ENCODE peak calls at places on chromosome 19, in nine cellular contexts. One of them, this sample, is unnamed. For H3K36me3 and H3K27me3, the result is how much of the 10 kb centered on the place peaks cover.

GRCh38 chr19:45098521-45099464 is 5.8 kb downstream of the PPP1R37 start:
- DNase-seq in left ventricle myocardium inferior: peak
- DNase-seq in Caco-2: no peak
- DNase-seq in colonic mucosa: no peak
- DNase-seq in tibial nerve: no peak
- DNase-seq in Peyer's patch: no peak
- DNase-seq in BE2C: peak
- DNase-seq in IMR-90: peak
- DNase-seq in BJ: no peak
- DNase-seq in this sample: no peak

GRCh38 chr19:9849786-9850185 is 14.7 kb downstream of the PIN1 start:
- DNase-seq in left ventricle myocardium inferior: no peak
- DNase-seq in Caco-2: no peak
- DNase-seq in colonic mucosa: no peak
- DNase-seq in tibial nerve: no peak
- DNase-seq in Peyer's patch: no peak
- DNase-seq in BE2C: no peak
- DNase-seq in IMR-90: no peak
- DNase-seq in BJ: no peak
- DNase-seq in this sample: peak

GRCh38 chr19:32287086-32287485 is 58.3 kb upstream of the ZNF507 start:
- DNase-seq in left ventricle myocardium inferior: no peak
- DNase-seq in Caco-2: no peak
- DNase-seq in colonic mucosa: no peak
- DNase-seq in tibial nerve: no peak
- DNase-seq in Peyer's patch: no peak
- DNase-seq in BE2C: no peak
- DNase-seq in IMR-90: no peak
- DNase-seq in BJ: no peak
- DNase-seq in this sample: no peak

GRCh38 chr19:41705393-41706174 is 2.8 kb upstream of the CEACAM5 start:
- DNase-seq in left ventricle myocardium inferior: peak
- DNase-seq in Caco-2: peak
- DNase-seq in colonic mucosa: peak
- DNase-seq in tibial nerve: no peak
- DNase-seq in Peyer's patch: no peak
- DNase-seq in BE2C: no peak
- DNase-seq in IMR-90: no peak
- DNase-seq in BJ: no peak
- DNase-seq in this sample: no peak

GRCh38 chr19:10984166-10984735 is 23.4 kb downstream of the SMARCA4 start:
- DNase-seq in left ventricle myocardium inferior: no peak
- DNase-seq in Caco-2: no peak
- DNase-seq in colonic mucosa: no peak
- DNase-seq in tibial nerve: no peak
- DNase-seq in Peyer's patch: no peak
- DNase-seq in BE2C: no peak
- DNase-seq in IMR-90: no peak
- DNase-seq in BJ: no peak
- DNase-seq in this sample: no peak

GRCh38 chr19:11942843-11943108 is 17.9 kb downstream of the ZNF700 start:
- DNase-seq in left ventricle myocardium inferior: no peak
- DNase-seq in Caco-2: peak
- DNase-seq in colonic mucosa: no peak
- DNase-seq in tibial nerve: no peak
- DNase-seq in Peyer's patch: no peak
- DNase-seq in BE2C: no peak
- DNase-seq in IMR-90: no peak
- DNase-seq in BJ: no peak
- DNase-seq in this sample: no peak

GRCh38 chr19:6035026-6035425 is 57.1 kb upstream of the RANBP3 start:
- DNase-seq in left ventricle myocardium inferior: no peak
- DNase-seq in Caco-2: no peak
- DNase-seq in colonic mucosa: no peak
- DNase-seq in tibial nerve: no peak
- DNase-seq in Peyer's patch: no peak
- DNase-seq in BE2C: no peak
- DNase-seq in IMR-90: no peak
- DNase-seq in BJ: no peak
- DNase-seq in this sample: no peak

GRCh38 chr19:11291991-11292390 is 4.0 kb upstream of the TSPAN16 start:
- DNase-seq in left ventricle myocardium inferior: no peak
- DNase-seq in Caco-2: no peak
- DNase-seq in colonic mucosa: no peak
- DNase-seq in tibial nerve: no peak
- DNase-seq in Peyer's patch: no peak
- DNase-seq in BE2C: no peak
- DNase-seq in IMR-90: no peak
- DNase-seq in BJ: no peak
- DNase-seq in this sample: no peak

GRCh38 chr19:46976845-46977320 is 42.8 kb upstream of the NPAS1 start:
- DNase-seq in left ventricle myocardium inferior: peak
- DNase-seq in Caco-2: peak
- DNase-seq in colonic mucosa: no peak
- DNase-seq in tibial nerve: no peak
- DNase-seq in Peyer's patch: no peak
- DNase-seq in BE2C: no peak
- DNase-seq in IMR-90: peak
- DNase-seq in BJ: peak
- DNase-seq in this sample: no peak

GRCh38 chr19:46608178-46608577 is 7.0 kb downstream of the CALM3 start:
- DNase-seq in left ventricle myocardium inferior: no peak
- DNase-seq in Caco-2: no peak
- DNase-seq in colonic mucosa: peak
- DNase-seq in tibial nerve: peak
- DNase-seq in Peyer's patch: no peak
- DNase-seq in BE2C: no peak
- DNase-seq in IMR-90: no peak
- DNase-seq in BJ: no peak
- DNase-seq in this sample: no peak

GRCh38 chr19:7533925-7534480 is 1.5 kb upstream of the PNPLA6 start:
- DNase-seq in left ventricle myocardium inferior: peak
- DNase-seq in Caco-2: peak
- DNase-seq in colonic mucosa: peak
- DNase-seq in tibial nerve: peak
- DNase-seq in Peyer's patch: peak
- DNase-seq in BE2C: peak
- DNase-seq in IMR-90: peak
- DNase-seq in BJ: peak
- DNase-seq in this sample: peak

GRCh38 chr19:18393836-18394235 is 3.6 kb downstream of the LRRC25 start:
- DNase-seq in left ventricle myocardium inferior: peak
- DNase-seq in Caco-2: no peak
- DNase-seq in colonic mucosa: no peak
- DNase-seq in tibial nerve: no peak
- DNase-seq in Peyer's patch: no peak
- DNase-seq in BE2C: no peak
- DNase-seq in IMR-90: no peak
- DNase-seq in BJ: no peak
- DNase-seq in this sample: no peak

GRCh38 chr19:21314676-21315075 is 14.5 kb downstream of the ZNF708 start:
- DNase-seq in left ventricle myocardium inferior: no peak
- DNase-seq in Caco-2: no peak
- DNase-seq in colonic mucosa: no peak
- DNase-seq in tibial nerve: no peak
- DNase-seq in Peyer's patch: no peak
- DNase-seq in BE2C: no peak
- DNase-seq in IMR-90: peak
- DNase-seq in BJ: no peak
- DNase-seq in this sample: no peak
- H3K36me3 ChIP-seq in left ventricle myocardium inferior: under half
- H3K36me3 ChIP-seq in Caco-2: under half
- H3K36me3 ChIP-seq in colonic mucosa: under half
- H3K36me3 ChIP-seq in tibial nerve: under half
- H3K36me3 ChIP-seq in Peyer's patch: under half
- H3K36me3 ChIP-seq in BE2C: under half
- H3K36me3 ChIP-seq in IMR-90: under half
- H3K36me3 ChIP-seq in BJ: under half
- H3K36me3 ChIP-seq in this sample: under half

GRCh38 chr19:29524912-29525870 is 603 bp upstream of the VSTM2B start:
- DNase-seq in left ventricle myocardium inferior: peak
- DNase-seq in Caco-2: no peak
- DNase-seq in colonic mucosa: no peak
- DNase-seq in tibial nerve: no peak
- DNase-seq in Peyer's patch: no peak
- DNase-seq in BE2C: no peak
- DNase-seq in IMR-90: no peak
- DNase-seq in BJ: no peak
- DNase-seq in this sample: no peak
- H3K27me3 ChIP-seq in left ventricle myocardium inferior: half or more
- H3K27me3 ChIP-seq in Caco-2: under half
- H3K27me3 ChIP-seq in colonic mucosa: half or more
- H3K27me3 ChIP-seq in tibial nerve: half or more
- H3K27me3 ChIP-seq in Peyer's patch: under half
- H3K27me3 ChIP-seq in BE2C: half or more
- H3K27me3 ChIP-seq in IMR-90: half or more
- H3K27me3 ChIP-seq in BJ: under half
- H3K27me3 ChIP-seq in this sample: half or more

GRCh38 chr19:4967738-4968461 is 1.0 kb upstream of the KDM4B start:
- DNase-seq in left ventricle myocardium inferior: no peak
- DNase-seq in Caco-2: no peak
- DNase-seq in colonic mucosa: no peak
- DNase-seq in tibial nerve: no peak
- DNase-seq in Peyer's patch: no peak
- DNase-seq in BE2C: no peak
- DNase-seq in IMR-90: no peak
- DNase-seq in BJ: no peak
- DNase-seq in this sample: peak
- H3K4me3 ChIP-seq in left ventricle myocardium inferior: peak
- H3K4me3 ChIP-seq in Caco-2: peak
- H3K4me3 ChIP-seq in colonic mucosa: peak
- H3K4me3 ChIP-seq in tibial nerve: peak
- H3K4me3 ChIP-seq in Peyer's patch: peak
- H3K4me3 ChIP-seq in BE2C: peak
- H3K4me3 ChIP-seq in IMR-90: peak
- H3K4me3 ChIP-seq in BJ: peak
- H3K4me3 ChIP-seq in this sample: peak

DNA sequence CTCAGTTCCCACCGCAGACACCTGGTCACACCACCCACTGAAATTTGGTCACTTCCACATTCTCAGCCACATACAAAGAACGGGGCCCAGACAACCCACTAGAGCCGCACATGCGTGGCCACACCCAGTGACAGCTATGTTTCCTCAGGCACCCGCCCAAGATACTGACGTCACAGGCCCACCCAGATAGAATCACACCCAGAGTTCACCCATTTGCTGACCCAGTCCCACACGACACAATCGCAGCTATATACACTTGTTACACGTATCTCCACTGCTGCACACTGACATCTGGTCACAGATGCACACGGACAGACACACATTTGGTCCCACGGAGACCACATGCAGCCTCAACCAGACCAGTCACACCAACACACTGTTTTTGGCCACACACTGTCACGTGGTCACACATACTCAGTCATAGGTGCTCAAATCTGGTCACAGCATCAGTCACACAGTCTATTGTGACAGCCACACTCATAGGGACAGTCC is 2.9 kb downstream of the NUMBL start:
- DNase-seq in left ventricle myocardium inferior: peak
- DNase-seq in Caco-2: no peak
- DNase-seq in colonic mucosa: peak
- DNase-seq in tibial nerve: peak
- DNase-seq in Peyer's patch: peak
- DNase-seq in BE2C: no peak
- DNase-seq in IMR-90: peak
- DNase-seq in BJ: peak
- DNase-seq in this sample: no peak
- H3K36me3 ChIP-seq in left ventricle myocardium inferior: under half
- H3K36me3 ChIP-seq in Caco-2: under half
- H3K36me3 ChIP-seq in colonic mucosa: under half
- H3K36me3 ChIP-seq in tibial nerve: half or more
- H3K36me3 ChIP-seq in Peyer's patch: under half
- H3K36me3 ChIP-seq in BE2C: under half
- H3K36me3 ChIP-seq in IMR-90: under half
- H3K36me3 ChIP-seq in BJ: under half
- H3K36me3 ChIP-seq in this sample: under half

GRCh38 chr19:16265205-16265604 is 59.4 kb upstream of the KLF2 start:
- DNase-seq in left ventricle myocardium inferior: no peak
- DNase-seq in Caco-2: no peak
- DNase-seq in colonic mucosa: no peak
- DNase-seq in tibial nerve: no peak
- DNase-seq in Peyer's patch: no peak
- DNase-seq in BE2C: no peak
- DNase-seq in IMR-90: no peak
- DNase-seq in BJ: no peak
- DNase-seq in this sample: no peak
- H3K27me3 ChIP-seq in left ventricle myocardium inferior: under half
- H3K27me3 ChIP-seq in Caco-2: under half
- H3K27me3 ChIP-seq in colonic mucosa: under half
- H3K27me3 ChIP-seq in tibial nerve: under half
- H3K27me3 ChIP-seq in Peyer's patch: under half
- H3K27me3 ChIP-seq in BE2C: under half
- H3K27me3 ChIP-seq in IMR-90: under half
- H3K27me3 ChIP-seq in BJ: under half
- H3K27me3 ChIP-seq in this sample: under half

DNA sequence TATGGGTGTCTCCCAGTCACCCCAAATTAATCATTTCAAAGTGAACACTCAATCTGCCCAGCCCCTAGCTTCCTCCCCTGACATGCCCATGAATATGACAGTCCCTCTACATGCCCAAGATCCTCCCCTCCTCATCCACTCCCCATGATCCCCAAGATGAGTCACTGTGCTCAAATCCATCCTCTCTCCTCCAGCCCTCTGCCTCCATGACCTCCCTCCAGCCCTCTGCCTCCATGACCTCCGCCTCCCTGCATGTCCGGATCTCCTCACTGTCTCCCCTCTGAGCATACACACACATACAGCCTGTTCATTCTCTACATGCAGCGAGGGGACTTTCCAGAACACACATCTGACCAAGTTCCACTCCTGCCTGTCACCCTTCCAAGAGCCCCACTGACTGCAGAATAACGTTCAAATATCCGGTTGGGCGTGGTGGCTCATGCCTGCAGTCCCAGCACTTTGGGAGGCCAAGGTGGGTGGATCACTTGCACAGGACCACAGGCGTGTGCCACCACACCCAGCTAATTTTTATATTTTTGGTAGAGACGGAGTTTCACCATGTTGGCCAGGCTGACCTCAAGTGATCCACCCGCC is 18.4 kb upstream of the FEM1A start:
- DNase-seq in left ventricle myocardium inferior: no peak
- DNase-seq in Caco-2: no peak
- DNase-seq in colonic mucosa: no peak
- DNase-seq in tibial nerve: no peak
- DNase-seq in Peyer's patch: no peak
- DNase-seq in BE2C: no peak
- DNase-seq in IMR-90: no peak
- DNase-seq in BJ: no peak
- DNase-seq in this sample: peak
- H3K4me3 ChIP-seq in left ventricle myocardium inferior: no peak
- H3K4me3 ChIP-seq in Caco-2: no peak
- H3K4me3 ChIP-seq in colonic mucosa: no peak
- H3K4me3 ChIP-seq in tibial nerve: no peak
- H3K4me3 ChIP-seq in Peyer's patch: no peak
- H3K4me3 ChIP-seq in BE2C: no peak
- H3K4me3 ChIP-seq in IMR-90: no peak
- H3K4me3 ChIP-seq in BJ: no peak
- H3K4me3 ChIP-seq in this sample: no peak

DNA sequence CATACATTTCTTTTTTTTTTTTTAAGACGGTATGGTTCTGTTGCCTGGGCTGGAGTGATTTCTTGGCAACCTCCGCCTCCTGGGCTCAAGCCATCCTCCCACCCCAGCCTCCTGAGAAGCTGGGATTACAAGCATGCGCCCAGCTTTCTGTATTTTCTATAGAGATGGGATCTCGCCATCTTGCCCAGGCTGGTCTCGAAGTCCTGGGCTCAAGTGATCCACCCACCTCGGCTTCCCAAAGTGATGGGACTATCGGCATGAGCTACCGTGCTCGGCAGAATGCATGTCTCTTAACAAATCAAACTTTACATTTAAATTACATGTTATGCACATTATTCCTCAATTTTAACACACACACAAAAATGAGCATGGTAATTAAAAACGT is 1.2 kb downstream of the NDUFA13 start:
- DNase-seq in left ventricle myocardium inferior: no peak
- DNase-seq in Caco-2: no peak
- DNase-seq in colonic mucosa: no peak
- DNase-seq in tibial nerve: no peak
- DNase-seq in Peyer's patch: no peak
- DNase-seq in BE2C: no peak
- DNase-seq in IMR-90: no peak
- DNase-seq in BJ: no peak
- DNase-seq in this sample: no peak
- H3K36me3 ChIP-seq in left ventricle myocardium inferior: under half
- H3K36me3 ChIP-seq in Caco-2: under half
- H3K36me3 ChIP-seq in colonic mucosa: under half
- H3K36me3 ChIP-seq in tibial nerve: under half
- H3K36me3 ChIP-seq in Peyer's patch: under half
- H3K36me3 ChIP-seq in BE2C: under half
- H3K36me3 ChIP-seq in IMR-90: under half
- H3K36me3 ChIP-seq in BJ: under half
- H3K36me3 ChIP-seq in this sample: under half